ENCODE peak calls at places on chromosomes 16 and 17, in four cellular contexts. P is GM12878, X is HepG2, V is K562. A is an unnamed sample.

GRCh38 chr16:252366-253337 is 18.0 kb downstream of the FAM234A start:
- DNase-seq in P (peak), X (no peak), V (peak), A (no peak)

GRCh38 chr16:75288181-75288580 is 36.8 kb upstream of the BCAR1 start:
- DNase-seq in P (no peak), X (no peak), V (no peak), A (peak)

GRCh38 chr16:64445245-64445644 is 676.6 kb downstream of the CDH11 start:
- DNase-seq in P (no peak), X (no peak), V (no peak), A (no peak)

GRCh38 chr16:57802635-57803412 is 533 bp upstream of the KIFC3 start:
- DNase-seq in P (no peak), X (peak), V (peak), A (peak)

GRCh38 chr16:69833357-69833781 is 71.2 kb downstream of the WWP2 start:
- DNase-seq in P (no peak), X (no peak), V (no peak), A (no peak)

GRCh38 chr16:86856946-86857586 is 278.7 kb downstream of the FOXL1 start:
- DNase-seq in P (no peak), X (no peak), V (peak), A (no peak)

GRCh38 chr17:67058036-67058435 is 13.7 kb downstream of the CACNG1 start:
- DNase-seq in P (no peak), X (no peak), V (no peak), A (no peak)

GRCh38 chr17:29836643-29837042 is 93.4 kb downstream of the SSH2 start:
- DNase-seq in P (no peak), X (no peak), V (no peak), A (no peak)

GRCh38 chr17:17742133-17742621 is 60.9 kb downstream of the RAI1 start:
- DNase-seq in P (no peak), X (no peak), V (no peak), A (peak)

GRCh38 chr16:4086153-4086552 is 30.1 kb downstream of the ADCY9 start:
- DNase-seq in P (no peak), X (no peak), V (no peak), A (no peak)

GRCh38 chr17:40345161-40346034 is 19.1 kb downstream of the GJD3 start:
- DNase-seq in P (no peak), X (peak), V (peak), A (peak)

GRCh38 chr17:73645050-73645871 is 1.0 kb upstream of the SDK2 start:
- DNase-seq in P (no peak), X (no peak), V (no peak), A (peak)

GRCh38 chr16:86031141-86031678 is 132.2 kb downstream of the IRF8 start:
- DNase-seq in P (no peak), X (no peak), V (peak), A (no peak)

GRCh38 chr17:19399750-19400450 is 11.1 kb upstream of the RNF112 start:
- DNase-seq in P (no peak), X (no peak), V (no peak), A (no peak)

GRCh38 chr17:2090804-2091534 is 36.1 kb downstream of the HIC1 start:
- DNase-seq in P (no peak), X (no peak), V (no peak), A (peak)

GRCh38 chr17:44442806-44443205 is 53.4 kb upstream of the ITGA2B start:
- DNase-seq in P (no peak), X (no peak), V (no peak), A (no peak)

GRCh38 chr17:307741-308507 is 44.7 kb downstream of the RPH3AL start:
- DNase-seq in P (no peak), X (no peak), V (no peak), A (no peak)

GRCh38 chr17:50188521-50189395 is 12.7 kb downstream of the COL1A1 start:
- DNase-seq in P (no peak), X (no peak), V (no peak), A (no peak)

GRCh38 chr17:4199818-4200402 is 56.9 kb downstream of the CYB5D2 start:
- DNase-seq in P (no peak), X (peak), V (peak), A (peak)

GRCh38 chr17:929547-929946 is 50.0 kb downstream of the NXN start:
- DNase-seq in P (no peak), X (no peak), V (no peak), A (no peak)

GRCh38 chr17:10114931-10115535 is 83.4 kb downstream of the GAS7 start:
- DNase-seq in P (peak), X (no peak), V (no peak), A (peak)

GRCh38 chr16:14252860-14253259 is 181.7 kb downstream of the MRTFB start:
- DNase-seq in P (no peak), X (no peak), V (no peak), A (no peak)

GRCh38 chr16:57862698-57863433 is 60.6 kb upstream of the KIFC3 start:
- DNase-seq in P (no peak), X (peak), V (no peak), A (no peak)

GRCh38 chr16:53745126-53745525 is 41.2 kb downstream of the FTO start:
- DNase-seq in P (no peak), X (no peak), V (no peak), A (no peak)

GRCh38 chr16:1713331-1713730 is 7.3 kb downstream of the MAPK8IP3 start:
- DNase-seq in P (no peak), X (no peak), V (no peak), A (no peak)

GRCh38 chr16:1918312-1918889 is at the start of gene HS3ST6:
- DNase-seq in P (no peak), X (no peak), V (no peak), A (peak)

GRCh38 chr16:75306102-75306762 is 54.8 kb upstream of the BCAR1 start:
- DNase-seq in P (no peak), X (peak), V (peak), A (no peak)

GRCh38 chr16:74659041-74659440 is 7.6 kb downstream of the RFWD3 start:
- DNase-seq in P (no peak), X (no peak), V (no peak), A (no peak)

GRCh38 chr17:37488607-37489196 is 989 bp upstream of the DUSP14 start:
- DNase-seq in P (no peak), X (peak), V (peak), A (peak)

GRCh38 chr16:55913717-55914116 is 38.5 kb upstream of the CES5A start:
- DNase-seq in P (no peak), X (no peak), V (no peak), A (peak)

GRCh38 chr17:41687828-41688640 is 651 bp upstream of the EIF1 start:
- DNase-seq in P (no peak), X (peak), V (peak), A (peak)

GRCh38 chr16:54501797-54502196 is 215.2 kb upstream of the IRX3 start:
- DNase-seq in P (no peak), X (no peak), V (no peak), A (no peak)

GRCh38 chr16:53433930-53434435 is 288 bp upstream of the RBL2 start:
- DNase-seq in P (no peak), X (peak), V (peak), A (no peak)

GRCh38 chr17:76793775-76794174 is 55.9 kb downstream of the MFSD11 start:
- DNase-seq in P (no peak), X (peak), V (peak), A (peak)
- TF ChIP-seq MAX in P (no peak), X (no peak), V (no peak), A (no peak)

GRCh38 chr17:15912416-15912955 is 32.4 kb upstream of the ADORA2B start:
- DNase-seq in P (no peak), X (no peak), V (no peak), A (no peak)
- TF ChIP-seq NFIC in P (no peak), X (no peak), V (no peak), A (no peak)

DNA sequence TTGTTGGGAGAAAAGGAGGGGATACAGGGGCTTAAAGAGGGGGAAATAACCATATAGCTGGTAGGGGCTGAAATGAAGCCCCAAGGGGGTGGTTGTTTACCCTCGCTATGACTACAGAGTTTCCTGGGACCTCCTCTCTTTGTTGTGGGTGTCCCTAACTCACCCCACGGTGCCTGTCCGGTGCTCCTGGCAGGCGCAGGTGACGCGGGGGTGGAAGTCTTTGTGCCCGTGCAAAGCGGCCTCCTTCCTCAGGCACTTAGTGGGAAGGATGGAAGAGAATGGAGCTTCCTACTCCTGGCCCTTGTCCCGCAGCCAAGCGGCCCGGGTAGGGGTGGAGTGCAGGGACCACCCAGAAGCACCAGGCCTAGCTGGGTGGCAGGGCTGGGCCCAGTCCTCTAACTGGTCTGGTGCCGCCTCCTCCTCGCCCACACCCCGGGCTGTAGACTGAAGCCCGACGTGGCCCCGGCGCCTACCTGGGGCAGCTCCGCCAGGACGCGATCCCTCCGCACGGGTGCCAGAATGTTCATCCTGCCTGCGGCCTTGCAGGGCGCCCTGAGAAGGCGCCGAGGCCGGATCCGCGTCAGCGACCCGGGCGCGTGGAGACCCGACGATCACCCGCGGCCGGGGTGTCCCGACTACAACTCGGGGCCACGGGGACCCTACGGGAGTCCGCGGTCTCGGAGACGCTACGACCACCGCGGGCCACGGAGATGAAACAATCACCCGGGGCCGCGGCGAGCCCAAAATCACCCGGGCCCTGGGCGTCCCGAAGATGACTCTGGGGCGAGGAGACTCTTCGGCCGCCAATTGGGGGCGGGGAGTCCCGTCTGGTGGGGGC is 709 bp downstream of the RAB34 start:
- DNase-seq in P (no peak), X (no peak), V (no peak), A (no peak)
- H3K4me3 ChIP-seq in P (peak), X (no peak), V (no peak), A (no peak)

GRCh38 chr17:56756536-56756935 is 77.2 kb downstream of the C17orf67 start:
- DNase-seq in P (no peak), X (peak), V (no peak), A (no peak)
- TF ChIP-seq MAX in P (no peak), X (no peak), V (no peak), A (peak)

GRCh38 chr17:63571632-63572310 is 21.5 kb downstream of the DCAF7 start:
- DNase-seq in P (no peak), X (peak), V (peak), A (no peak)
- TF ChIP-seq NFIC in P (no peak), X (no peak), V (no peak), A (no peak)

GRCh38 chr17:6913608-6914443 is 82.0 kb upstream of the ALOX12 start:
- DNase-seq in P (no peak), X (peak), V (peak), A (peak)
- H3K4me3 ChIP-seq in P (no peak), X (no peak), V (no peak), A (peak)